ENCODE peak calls at places on chromosomes 12 and 14, in five cellular contexts. M is C1 segment of cervical spinal cord, F is fibroblast of pulmonary artery, I is T follicular helper cell, O is NCI-H774. L is an unnamed sample.

GRCh38 chr12:29110506-29111442 is 38.3 kb upstream of the FAR2 start:
- DNase-seq in I (no peak), M (no peak), F (no peak), O (no peak), L (no peak)

GRCh38 chr14:96867634-96868033 is 70.5 kb downstream of the VRK1 start:
- DNase-seq in O (no peak), I (no peak), M (no peak), F (no peak), L (no peak)

GRCh38 chr12:62717636-62718035 is 217.3 kb downstream of the PPM1H start:
- DNase-seq in I (no peak), M (no peak), O (peak; percentile 16), F (no peak), L (no peak)

GRCh38 chr12:81257952-81258551 is 180.2 kb downstream of the ACSS3 start:
- DNase-seq in I (no peak), F (peak; percentile 71), M (no peak), O (peak; percentile 67), L (no peak)

GRCh38 chr12:95607642-95608041 is 56.4 kb upstream of the USP44 start:
- DNase-seq in F (no peak), O (peak; percentile 89), I (no peak), M (no peak), L (no peak)

GRCh38 chr12:121804417-121805111 is 755 bp downstream of the SETD1B start:
- DNase-seq in M (no peak), I (peak; percentile 60), O (no peak), F (no peak), L (peak; percentile 65)

GRCh38 chr14:97523936-97524335 is 726.8 kb downstream of the VRK1 start:
- DNase-seq in I (no peak), M (no peak), O (no peak), F (no peak), L (no peak)

GRCh38 chr12:123149828-123150272 is 1.0 kb downstream of the PITPNM2 start:
- DNase-seq in M (no peak), O (no peak), F (no peak), I (no peak), L (no peak)